ENCODE peak calls at places on chromosomes 12 and 14, in four cellular contexts. H is K562, O is HCT116, Q is HepG2. M is an unnamed sample.

GRCh38 chr12:122412851-122413433 is 9.5 kb downstream of the CLIP1 start:
- DNase-seq in Q (no peak), O (no peak), H (no peak), M (no peak)

GRCh38 chr12:31201382-31201781 is 124.6 kb downstream of the SINHCAF start:
- DNase-seq in Q (no peak), O (no peak), H (no peak), M (no peak)

GRCh38 chr14:95460647-95461478 is 55.6 kb downstream of the SYNE3 start:
- DNase-seq in Q (no peak), O (peak; percentile 37), H (no peak), M (no peak)

GRCh38 chr14:64506751-64507150 is 2.2 kb downstream of the ZBTB1 start:
- DNase-seq in O (no peak), Q (no peak), H (no peak), M (no peak)

GRCh38 chr14:21090194-21090939 is 8.1 kb downstream of the ZNF219 start:
- DNase-seq in H (peak; percentile 36), Q (no peak), O (no peak), M (no peak)

GRCh38 chr12:93803408-93803807 is 126.2 kb downstream of the CRADD start:
- DNase-seq in H (no peak), Q (no peak), O (no peak), M (no peak)

GRCh38 chr12:98606367-98606985 is 13.0 kb downstream of the SLC25A3 start:
- DNase-seq in Q (no peak), O (no peak), H (no peak), M (no peak)

GRCh38 chr12:49961993-49962764 is 507 bp downstream of the AQP5 start:
- DNase-seq in H (no peak), O (no peak), Q (no peak), M (no peak)

GRCh38 chr12:64608901-64609542 is 1.3 kb upstream of the RASSF3 start:
- DNase-seq in O (peak; percentile 81), Q (peak; percentile 58), H (peak; percentile 70), M (peak; percentile 83)

GRCh38 chr14:105162374-105162979 is 6.1 kb downstream of the JAG2 start:
- DNase-seq in O (no peak), Q (peak; percentile 15), H (peak; percentile 28), M (no peak)

GRCh38 chr14:96852823-96853422 is 55.7 kb downstream of the VRK1 start:
- DNase-seq in O (peak; percentile 26), Q (peak; percentile 18), H (peak; percentile 13), M (peak; percentile 7)

GRCh38 chr12:76264617-76265016 is 83.6 kb downstream of the BBS10 start:
- DNase-seq in O (no peak), H (no peak), Q (no peak), M (no peak)

GRCh38 chr14:65847065-65847847 is 434.7 kb downstream of the FUT8 start:
- DNase-seq in H (no peak), Q (no peak), O (no peak), M (no peak)

GRCh38 chr12:109931143-109931542 is 31.1 kb downstream of the TCHP start:
- DNase-seq in H (no peak), Q (no peak), O (no peak), M (no peak)

GRCh38 chr12:50641566-50641965 is 122.3 kb upstream of the ATF1 start:
- DNase-seq in O (no peak), H (peak; percentile 71), Q (no peak), M (no peak)

GRCh38 chr14:56004807-56005579 is 113.2 kb upstream of the PELI2 start:
- DNase-seq in H (peak; percentile 8), Q (no peak), O (no peak), M (no peak)

GRCh38 chr14:20490563-20490962 is 14.8 kb upstream of the RNASE10 start:
- DNase-seq in Q (no peak), H (peak; percentile 22), O (no peak), M (no peak)

GRCh38 chr14:33676135-33676566 is 274.7 kb downstream of the EGLN3 start:
- DNase-seq in O (peak; percentile 16), H (peak; percentile 48), Q (peak; percentile 60), M (no peak)

GRCh38 chr14:100486025-100486828 is 101.0 kb downstream of the BEGAIN start:
- DNase-seq in H (peak; percentile 70), O (no peak), Q (peak; percentile 43), M (no peak)

GRCh38 chr12:51246254-51246853 is 7.7 kb downstream of the DAZAP2 start:
- DNase-seq in Q (no peak), O (no peak), H (peak; percentile 85), M (no peak)

GRCh38 chr12:10182662-10183061 is 3.8 kb downstream of the TMEM52B start:
- DNase-seq in H (no peak), Q (no peak), O (no peak), M (no peak)

GRCh38 chr12:123119808-123120207 is 31.1 kb downstream of the PITPNM2 start:
- DNase-seq in H (no peak), O (no peak), Q (no peak), M (no peak)

GRCh38 chr12:14264777-14265176 is 100.7 kb upstream of the ATF7IP start:
- DNase-seq in H (no peak), Q (no peak), O (no peak), M (no peak)

GRCh38 chr12:81080431-81080983 is 2.6 kb downstream of the ACSS3 start:
- DNase-seq in H (no peak), O (no peak), Q (no peak), M (no peak)

GRCh38 chr14:68598621-68599447 is 194.0 kb downstream of the ZFP36L1 start:
- DNase-seq in Q (peak; percentile 94), H (no peak), O (peak; percentile 97), M (peak; percentile 52)

GRCh38 chr14:100840751-100841444 is 15.0 kb downstream of the MEG3 start:
- DNase-seq in Q (no peak), O (no peak), H (no peak), M (no peak)

GRCh38 chr12:121582583-121583333 is 1.9 kb upstream of the KDM2B start:
- DNase-seq in H (peak; percentile 45), Q (peak; percentile 86), O (no peak), M (no peak)

GRCh38 chr14:95499354-95499750 is 17.1 kb downstream of the SYNE3 start:
- DNase-seq in H (no peak), O (no peak), Q (no peak), M (no peak)

GRCh38 chr12:124914392-124915248 is at the start of gene UBC:
- DNase-seq in H (peak; percentile 90), Q (peak; percentile 76), O (peak; percentile 87), M (no peak)

GRCh38 chr12:122079532-122080081 is 1.1 kb downstream of the MLXIP start:
- DNase-seq in Q (no peak), H (no peak), O (no peak), M (no peak)

GRCh38 chr12:18313316-18313715 is 52.0 kb downstream of the PIK3C2G start:
- DNase-seq in O (no peak), H (no peak), Q (no peak), M (no peak)

GRCh38 chr12:50006266-50006665 is 19.0 kb downstream of the RACGAP1 start:
- DNase-seq in Q (no peak), O (no peak), H (no peak), M (no peak)

GRCh38 chr12:127729381-127729780 is 537.6 kb upstream of the TMEM132C start:
- DNase-seq in H (no peak), O (no peak), Q (no peak), M (no peak)

GRCh38 chr12:107549786-107550480 is 135.7 kb upstream of the PWP1 start:
- DNase-seq in H (no peak), O (no peak), Q (no peak), M (no peak)
- TF ChIP-seq TCF7L2 in H (no peak), O (no peak), Q (no peak), M (no peak)

GRCh38 chr14:103541494-103541943 is 12.5 kb downstream of the TRMT61A start:
- DNase-seq in O (no peak), Q (no peak), H (no peak), M (no peak)
- H3K4me1 ChIP-seq in O (peaks cover 54% of the 10 kb centered on the region), Q (peaks cover 56% of the 10 kb centered on the region), H (peaks cover 93% of the 10 kb centered on the region), M (peaks cover 56% of the 10 kb centered on the region)

DNA sequence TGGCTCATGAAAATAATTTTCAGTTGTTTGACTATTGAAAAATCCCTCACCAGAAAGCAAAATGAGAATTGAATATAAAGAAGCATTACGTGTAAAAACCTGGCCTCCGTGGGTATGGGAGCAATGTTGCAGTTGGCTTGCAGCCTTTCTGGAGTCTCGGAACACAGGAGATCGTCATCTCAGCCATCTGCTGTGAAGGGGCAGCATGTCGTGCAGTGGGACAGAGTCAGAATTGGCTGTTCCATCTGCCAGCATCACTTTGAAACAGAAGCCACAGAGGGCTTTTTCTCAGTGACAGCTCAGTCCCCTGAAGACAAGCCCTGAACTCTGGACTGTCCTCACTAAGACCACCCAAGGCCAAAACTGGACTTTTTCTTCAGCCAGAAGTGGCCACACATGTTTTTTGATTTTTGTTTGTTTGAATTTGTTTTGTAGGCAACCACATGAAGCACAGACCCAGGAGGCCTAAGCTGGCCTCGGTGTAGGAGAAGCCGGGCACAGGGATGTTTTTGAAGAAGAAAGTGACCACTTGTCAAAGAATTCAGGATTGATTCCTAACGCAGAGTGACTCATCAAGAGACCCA is 170.8 kb upstream of the DYRK2 start:
- DNase-seq in Q (no peak), H (no peak), O (no peak), M (no peak)
- TF ChIP-seq SIN3A in Q (no peak), H (no peak), O (no peak), M (no peak)

GRCh38 chr14:103260629-103261124 is 73.4 kb upstream of the EIF5 start:
- DNase-seq in H (no peak), Q (no peak), O (no peak), M (no peak)

GRCh38 chr14:103259801-103260628 is 74.0 kb upstream of the EIF5 start:
- DNase-seq in O (no peak), Q (no peak), H (no peak), M (no peak)

GRCh38 chr14:103257211-103257962 is 76.7 kb upstream of the EIF5 start:
- DNase-seq in O (no peak), H (no peak), Q (no peak), M (no peak)

GRCh38 chr14:103258211-103258610 is 75.8 kb upstream of the EIF5 start:
- DNase-seq in O (no peak), H (no peak), Q (no peak), M (no peak)

DNA sequence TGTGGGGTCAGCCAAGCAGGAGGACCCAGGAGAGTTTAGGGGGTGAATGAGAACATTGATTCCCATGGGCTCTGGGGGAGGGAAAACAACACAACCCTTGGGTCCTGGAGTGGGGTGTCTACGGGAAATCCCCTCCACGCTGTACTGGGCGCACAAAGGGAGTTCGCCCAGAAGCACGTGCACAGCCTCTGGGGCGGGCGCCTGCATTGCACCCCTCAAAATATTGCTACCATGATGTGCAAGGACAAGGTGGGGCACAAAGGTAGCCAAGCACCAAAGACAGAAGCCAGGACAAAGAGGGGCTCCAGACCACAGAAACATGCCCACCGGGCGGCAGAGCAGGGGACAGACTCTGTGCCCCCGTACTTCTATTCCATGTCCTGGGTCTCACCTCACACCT is 74.9 kb upstream of the EIF5 start:
- DNase-seq in H (no peak), Q (no peak), O (no peak), M (no peak)
- TF ChIP-seq TCF7L2 in H (no peak), Q (no peak), O (no peak), M (no peak)

M was measured in Panc1.